ENCODE peak calls at places on chromosomes 7 and 10, in ten cellular contexts. One of them, this sample, is unnamed.

GRCh38 chr10:62610649-62611229 is 193.8 kb upstream of the ADO start:
- DNase-seq in AG04450: no peak
- DNase-seq in WTC11: peak; percentile 79
- DNase-seq in coronary artery: no peak
- DNase-seq in mucosa of descending colon: peak; percentile 52
- DNase-seq in endothelial cell: peak; percentile 76
- DNase-seq in cardiac muscle cell: peak; percentile 82
- DNase-seq in tibial nerve: no peak
- DNase-seq in osteocyte: no peak
- DNase-seq in sigmoid colon: no peak
- DNase-seq in this sample: peak; percentile 88

GRCh38 chr10:21372651-21373410 is 152.7 kb downstream of the SKIDA1 start:
- DNase-seq in AG04450: peak; percentile 81
- DNase-seq in WTC11: no peak
- DNase-seq in coronary artery: peak; percentile 72
- DNase-seq in mucosa of descending colon: peak; percentile 52
- DNase-seq in endothelial cell: no peak
- DNase-seq in cardiac muscle cell: peak; percentile 35
- DNase-seq in tibial nerve: peak; percentile 41
- DNase-seq in osteocyte: no peak
- DNase-seq in sigmoid colon: no peak
- DNase-seq in this sample: no peak

GRCh38 chr10:3516626-3517255 is 268.3 kb downstream of the KLF6 start:
- DNase-seq in AG04450: no peak
- DNase-seq in WTC11: no peak
- DNase-seq in coronary artery: no peak
- DNase-seq in mucosa of descending colon: no peak
- DNase-seq in endothelial cell: no peak
- DNase-seq in cardiac muscle cell: no peak
- DNase-seq in tibial nerve: no peak
- DNase-seq in osteocyte: no peak
- DNase-seq in sigmoid colon: no peak
- DNase-seq in this sample: no peak

GRCh38 chr7:100048680-100049079 is 894 bp upstream of the ZSCAN21 start:
- DNase-seq in AG04450: no peak
- DNase-seq in WTC11: no peak
- DNase-seq in coronary artery: no peak
- DNase-seq in mucosa of descending colon: no peak
- DNase-seq in endothelial cell: no peak
- DNase-seq in cardiac muscle cell: no peak
- DNase-seq in tibial nerve: no peak
- DNase-seq in osteocyte: no peak
- DNase-seq in sigmoid colon: no peak
- DNase-seq in this sample: no peak

GRCh38 chr7:31811650-31812461 is 124.8 kb downstream of the PPP1R17 start:
- DNase-seq in AG04450: no peak
- DNase-seq in WTC11: no peak
- DNase-seq in coronary artery: no peak
- DNase-seq in mucosa of descending colon: no peak
- DNase-seq in endothelial cell: no peak
- DNase-seq in cardiac muscle cell: no peak
- DNase-seq in tibial nerve: peak; percentile 25
- DNase-seq in osteocyte: no peak
- DNase-seq in sigmoid colon: peak; percentile 65
- DNase-seq in this sample: no peak

GRCh38 chr7:112537822-112538221 is 57.0 kb downstream of the LSMEM1 start:
- DNase-seq in AG04450: no peak
- DNase-seq in WTC11: no peak
- DNase-seq in coronary artery: no peak
- DNase-seq in mucosa of descending colon: no peak
- DNase-seq in endothelial cell: no peak
- DNase-seq in cardiac muscle cell: no peak
- DNase-seq in tibial nerve: no peak
- DNase-seq in osteocyte: no peak
- DNase-seq in sigmoid colon: no peak
- DNase-seq in this sample: no peak

GRCh38 chr10:71371750-71372166 is 25.0 kb upstream of the CDH23 start:
- DNase-seq in AG04450: no peak
- DNase-seq in WTC11: no peak
- DNase-seq in coronary artery: no peak
- DNase-seq in mucosa of descending colon: no peak
- DNase-seq in endothelial cell: no peak
- DNase-seq in cardiac muscle cell: no peak
- DNase-seq in tibial nerve: no peak
- DNase-seq in osteocyte: no peak
- DNase-seq in sigmoid colon: no peak
- DNase-seq in this sample: no peak

GRCh38 chr10:11517150-11517549 is 94.3 kb downstream of the USP6NL start:
- DNase-seq in AG04450: no peak
- DNase-seq in WTC11: no peak
- DNase-seq in coronary artery: no peak
- DNase-seq in mucosa of descending colon: no peak
- DNase-seq in endothelial cell: no peak
- DNase-seq in cardiac muscle cell: no peak
- DNase-seq in tibial nerve: no peak
- DNase-seq in osteocyte: no peak
- DNase-seq in sigmoid colon: no peak
- DNase-seq in this sample: no peak

GRCh38 chr10:1574719-1575118 is 162.6 kb downstream of the ADARB2 start:
- DNase-seq in AG04450: no peak
- DNase-seq in WTC11: no peak
- DNase-seq in coronary artery: no peak
- DNase-seq in mucosa of descending colon: no peak
- DNase-seq in endothelial cell: no peak
- DNase-seq in cardiac muscle cell: no peak
- DNase-seq in tibial nerve: no peak
- DNase-seq in osteocyte: no peak
- DNase-seq in sigmoid colon: peak; percentile 12
- DNase-seq in this sample: no peak

GRCh38 chr7:94240902-94241301 is 153.8 kb upstream of the COL1A2 start:
- DNase-seq in AG04450: no peak
- DNase-seq in WTC11: no peak
- DNase-seq in coronary artery: no peak
- DNase-seq in mucosa of descending colon: no peak
- DNase-seq in endothelial cell: no peak
- DNase-seq in cardiac muscle cell: no peak
- DNase-seq in tibial nerve: no peak
- DNase-seq in osteocyte: no peak
- DNase-seq in sigmoid colon: no peak
- DNase-seq in this sample: no peak

GRCh38 chr10:102610499-102610898 is 33.8 kb upstream of the TRIM8 start:
- DNase-seq in AG04450: no peak
- DNase-seq in WTC11: no peak
- DNase-seq in coronary artery: no peak
- DNase-seq in mucosa of descending colon: no peak
- DNase-seq in endothelial cell: no peak
- DNase-seq in cardiac muscle cell: no peak
- DNase-seq in tibial nerve: no peak
- DNase-seq in osteocyte: no peak
- DNase-seq in sigmoid colon: peak; percentile 40
- DNase-seq in this sample: no peak

GRCh38 chr10:102604379-102604960 is 39.8 kb upstream of the TRIM8 start:
- DNase-seq in AG04450: peak; percentile 52
- DNase-seq in WTC11: no peak
- DNase-seq in coronary artery: no peak
- DNase-seq in mucosa of descending colon: no peak
- DNase-seq in endothelial cell: no peak
- DNase-seq in cardiac muscle cell: no peak
- DNase-seq in tibial nerve: no peak
- DNase-seq in osteocyte: no peak
- DNase-seq in sigmoid colon: peak; percentile 56
- DNase-seq in this sample: no peak

GRCh38 chr10:102605712-102606111 is 38.6 kb upstream of the TRIM8 start:
- DNase-seq in AG04450: no peak
- DNase-seq in WTC11: no peak
- DNase-seq in coronary artery: no peak
- DNase-seq in mucosa of descending colon: no peak
- DNase-seq in endothelial cell: no peak
- DNase-seq in cardiac muscle cell: no peak
- DNase-seq in tibial nerve: no peak
- DNase-seq in osteocyte: no peak
- DNase-seq in sigmoid colon: peak; percentile 40
- DNase-seq in this sample: no peak

GRCh38 chr10:102611514-102612095 is 32.7 kb upstream of the TRIM8 start:
- DNase-seq in AG04450: no peak
- DNase-seq in WTC11: no peak
- DNase-seq in coronary artery: no peak
- DNase-seq in mucosa of descending colon: no peak
- DNase-seq in endothelial cell: no peak
- DNase-seq in cardiac muscle cell: no peak
- DNase-seq in tibial nerve: no peak
- DNase-seq in osteocyte: no peak
- DNase-seq in sigmoid colon: peak; percentile 64
- DNase-seq in this sample: no peak

DNA sequence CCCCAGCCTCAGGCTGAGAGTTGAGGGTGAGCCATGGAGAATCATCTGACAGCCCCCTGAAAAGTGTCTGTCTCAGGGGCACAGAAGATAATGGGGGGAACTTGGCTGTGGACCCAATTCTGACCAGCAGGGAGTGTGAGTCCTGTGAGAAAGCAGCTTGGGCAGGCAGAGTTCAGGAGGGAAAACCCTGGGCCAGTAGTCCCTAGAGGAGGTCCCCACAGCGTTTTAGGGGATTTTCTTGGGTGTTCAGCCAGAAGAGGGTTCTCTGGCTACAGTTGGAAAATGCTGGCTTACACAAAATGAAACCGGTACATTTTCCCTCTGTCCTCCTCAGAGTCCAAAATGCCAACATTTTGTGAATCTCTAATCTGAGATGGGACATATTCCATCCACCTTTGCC is 35.8 kb upstream of the TRIM8 start:
- DNase-seq in AG04450: no peak
- DNase-seq in WTC11: no peak
- DNase-seq in coronary artery: no peak
- DNase-seq in mucosa of descending colon: no peak
- DNase-seq in endothelial cell: no peak
- DNase-seq in cardiac muscle cell: no peak
- DNase-seq in tibial nerve: peak; percentile 2
- DNase-seq in osteocyte: no peak
- DNase-seq in sigmoid colon: no peak
- DNase-seq in this sample: no peak
- TF ChIP-seq CTCF in AG04450: no peak
- TF ChIP-seq CTCF in WTC11: no peak
- TF ChIP-seq CTCF in coronary artery: no peak
- TF ChIP-seq CTCF in mucosa of descending colon: no peak
- TF ChIP-seq CTCF in endothelial cell: no peak
- TF ChIP-seq CTCF in cardiac muscle cell: no peak
- TF ChIP-seq CTCF in tibial nerve: no peak
- TF ChIP-seq CTCF in osteocyte: no peak
- TF ChIP-seq CTCF in sigmoid colon: no peak
- TF ChIP-seq CTCF in this sample: peak; percentile 6

DNA sequence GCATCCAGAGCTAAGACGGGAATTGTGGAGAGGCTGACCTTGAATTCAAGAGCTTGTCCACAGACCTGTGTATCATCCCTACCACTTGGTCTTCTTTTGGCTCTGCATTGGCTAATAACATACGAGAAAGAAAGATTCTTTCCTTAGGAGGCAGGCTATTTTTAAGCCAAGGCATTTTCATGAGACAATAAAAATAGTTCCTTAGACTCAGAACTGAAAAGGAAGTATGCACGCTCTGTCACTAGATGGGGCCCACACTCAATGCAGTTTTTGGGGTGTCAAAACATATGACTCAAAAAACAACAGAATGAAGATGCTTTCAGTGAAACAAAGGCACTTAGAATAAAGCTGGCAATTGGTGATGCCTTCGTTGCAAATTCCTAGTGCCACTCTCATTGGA is 265.9 kb upstream of the DGKB start:
- DNase-seq in AG04450: no peak
- DNase-seq in WTC11: no peak
- DNase-seq in coronary artery: no peak
- DNase-seq in mucosa of descending colon: no peak
- DNase-seq in endothelial cell: no peak
- DNase-seq in cardiac muscle cell: no peak
- DNase-seq in tibial nerve: no peak
- DNase-seq in osteocyte: no peak
- DNase-seq in sigmoid colon: no peak
- DNase-seq in this sample: no peak
- TF ChIP-seq CTCF in AG04450: no peak
- TF ChIP-seq CTCF in WTC11: no peak
- TF ChIP-seq CTCF in coronary artery: no peak
- TF ChIP-seq CTCF in mucosa of descending colon: no peak
- TF ChIP-seq CTCF in endothelial cell: no peak
- TF ChIP-seq CTCF in cardiac muscle cell: no peak
- TF ChIP-seq CTCF in tibial nerve: no peak
- TF ChIP-seq CTCF in osteocyte: peak; percentile 13
- TF ChIP-seq CTCF in sigmoid colon: no peak
- TF ChIP-seq CTCF in this sample: no peak

DNA sequence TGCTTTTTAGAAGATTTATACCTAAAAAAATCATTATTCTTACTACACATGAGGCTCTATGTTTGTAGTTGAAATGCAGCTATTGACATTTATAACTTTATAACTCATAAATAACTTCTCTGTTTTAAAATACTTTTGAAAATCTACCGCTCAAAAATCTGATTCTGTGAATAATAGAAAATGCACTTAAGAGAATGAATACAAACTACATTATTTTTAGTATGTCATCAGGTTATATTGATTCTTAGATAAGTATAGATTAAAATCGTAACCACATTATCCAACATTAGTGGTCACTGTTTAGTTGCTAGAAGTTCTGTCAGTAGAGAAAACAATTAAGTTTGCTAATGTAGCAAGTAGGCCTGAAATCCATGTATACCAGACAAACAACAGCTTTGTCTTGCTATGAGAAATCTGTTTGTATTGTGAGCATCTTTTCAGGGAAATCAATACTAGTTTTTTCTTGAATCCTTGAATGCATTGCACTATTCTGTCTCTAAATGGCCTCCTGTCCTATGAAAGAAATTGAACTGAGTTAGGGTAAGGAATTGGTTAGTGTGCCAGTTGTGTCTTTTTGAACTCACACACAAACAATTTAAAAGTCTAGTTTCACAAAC is 116.5 kb upstream of the HDAC9 start:
- DNase-seq in AG04450: no peak
- DNase-seq in WTC11: no peak
- DNase-seq in coronary artery: no peak
- DNase-seq in mucosa of descending colon: no peak
- DNase-seq in endothelial cell: no peak
- DNase-seq in cardiac muscle cell: no peak
- DNase-seq in tibial nerve: no peak
- DNase-seq in osteocyte: no peak
- DNase-seq in sigmoid colon: no peak
- DNase-seq in this sample: no peak
- TF ChIP-seq CTCF in AG04450: no peak
- TF ChIP-seq CTCF in WTC11: no peak
- TF ChIP-seq CTCF in coronary artery: no peak
- TF ChIP-seq CTCF in mucosa of descending colon: no peak
- TF ChIP-seq CTCF in endothelial cell: no peak
- TF ChIP-seq CTCF in cardiac muscle cell: no peak
- TF ChIP-seq CTCF in tibial nerve: no peak
- TF ChIP-seq CTCF in osteocyte: no peak
- TF ChIP-seq CTCF in sigmoid colon: no peak
- TF ChIP-seq CTCF in this sample: no peak

DNA sequence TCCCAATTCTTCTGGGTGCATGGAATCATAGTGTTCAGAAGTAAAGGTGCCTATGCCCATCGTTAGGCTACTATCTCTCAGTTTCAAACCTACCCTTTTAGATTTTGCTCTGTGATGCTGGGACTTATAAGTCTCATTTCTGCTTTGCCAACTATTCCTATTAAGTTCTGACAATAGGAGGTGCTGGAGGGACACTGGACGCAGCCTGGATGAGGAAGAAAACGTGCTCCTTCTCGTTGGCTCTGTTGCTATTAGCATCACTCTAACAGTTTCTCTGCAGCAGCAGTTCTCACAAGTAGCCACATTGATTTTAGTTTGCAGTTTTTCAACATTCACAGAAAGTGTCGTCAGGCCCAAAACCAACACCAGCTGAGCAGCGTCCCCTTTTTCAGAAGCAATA is 72.4 kb downstream of the ABCC2 start:
- DNase-seq in AG04450: peak; percentile 61
- DNase-seq in WTC11: no peak
- DNase-seq in coronary artery: no peak
- DNase-seq in mucosa of descending colon: no peak
- DNase-seq in endothelial cell: peak; percentile 31
- DNase-seq in cardiac muscle cell: peak; percentile 71
- DNase-seq in tibial nerve: peak; percentile 41
- DNase-seq in osteocyte: no peak
- DNase-seq in sigmoid colon: peak; percentile 75
- DNase-seq in this sample: peak; percentile 64
- TF ChIP-seq CTCF in AG04450: peak; percentile 76
- TF ChIP-seq CTCF in WTC11: no peak
- TF ChIP-seq CTCF in coronary artery: no peak
- TF ChIP-seq CTCF in mucosa of descending colon: no peak
- TF ChIP-seq CTCF in endothelial cell: no peak
- TF ChIP-seq CTCF in cardiac muscle cell: peak; percentile 70
- TF ChIP-seq CTCF in tibial nerve: peak; percentile 44
- TF ChIP-seq CTCF in osteocyte: peak; percentile 65
- TF ChIP-seq CTCF in sigmoid colon: peak; percentile 35
- TF ChIP-seq CTCF in this sample: peak; percentile 51